ENCODE peak calls at places on chromosomes 3 and 15, in six cellular contexts. One of them, this sample, is unnamed. For H3K9me3, the result is how much of the 10 kb centered on the place peaks cover.

GRCh38 chr3:146160964-146161724 is at the start of gene PLOD2:
- DNase-seq in suprapubic skin: peak
- DNase-seq in upper lobe of right lung: peak
- DNase-seq in Peyer's patch: peak
- DNase-seq in T-helper 17 cell: no peak
- DNase-seq in iPS DF 6.9: no peak
- DNase-seq in this sample: no peak

GRCh38 chr3:134092231-134092701 is 62.5 kb upstream of the SLCO2A1 start:
- DNase-seq in iPS DF 6.9: no peak
- DNase-seq in suprapubic skin: no peak
- DNase-seq in upper lobe of right lung: no peak
- DNase-seq in Peyer's patch: no peak
- DNase-seq in T-helper 17 cell: no peak
- DNase-seq in this sample: no peak

GRCh38 chr3:73140772-73141434 is 79.4 kb downstream of the EBLN2 start:
- DNase-seq in T-helper 17 cell: no peak
- DNase-seq in iPS DF 6.9: no peak
- DNase-seq in suprapubic skin: no peak
- DNase-seq in Peyer's patch: no peak
- DNase-seq in upper lobe of right lung: no peak
- DNase-seq in this sample: peak

GRCh38 chr3:117563063-117563462 is 853.5 kb downstream of the TUSC7 start:
- DNase-seq in Peyer's patch: no peak
- DNase-seq in iPS DF 6.9: no peak
- DNase-seq in upper lobe of right lung: no peak
- DNase-seq in T-helper 17 cell: no peak
- DNase-seq in suprapubic skin: no peak
- DNase-seq in this sample: no peak

GRCh38 chr15:56051700-56052099 is 58.3 kb upstream of the NEDD4 start:
- DNase-seq in Peyer's patch: no peak
- DNase-seq in suprapubic skin: no peak
- DNase-seq in T-helper 17 cell: no peak
- DNase-seq in iPS DF 6.9: no peak
- DNase-seq in upper lobe of right lung: no peak
- DNase-seq in this sample: no peak

GRCh38 chr3:69983546-69984265 is 15.8 kb upstream of the SAMMSON start:
- DNase-seq in Peyer's patch: no peak
- DNase-seq in iPS DF 6.9: no peak
- DNase-seq in suprapubic skin: no peak
- DNase-seq in T-helper 17 cell: no peak
- DNase-seq in upper lobe of right lung: no peak
- DNase-seq in this sample: no peak

GRCh38 chr15:72866086-72866646 is 82.6 kb upstream of the ADPGK start:
- DNase-seq in Peyer's patch: no peak
- DNase-seq in iPS DF 6.9: no peak
- DNase-seq in upper lobe of right lung: no peak
- DNase-seq in suprapubic skin: no peak
- DNase-seq in T-helper 17 cell: no peak
- DNase-seq in this sample: peak

GRCh38 chr3:30680789-30681188 is 74.4 kb downstream of the TGFBR2 start:
- DNase-seq in T-helper 17 cell: no peak
- DNase-seq in upper lobe of right lung: no peak
- DNase-seq in suprapubic skin: no peak
- DNase-seq in Peyer's patch: no peak
- DNase-seq in iPS DF 6.9: no peak
- DNase-seq in this sample: no peak

GRCh38 chr15:31526916-31527690 is 200.5 kb downstream of the KLF13 start:
- DNase-seq in upper lobe of right lung: no peak
- DNase-seq in iPS DF 6.9: no peak
- DNase-seq in Peyer's patch: no peak
- DNase-seq in T-helper 17 cell: no peak
- DNase-seq in suprapubic skin: no peak
- DNase-seq in this sample: no peak

GRCh38 chr3:65858749-65859148 is 180.0 kb downstream of the MAGI1 start:
- DNase-seq in Peyer's patch: no peak
- DNase-seq in T-helper 17 cell: no peak
- DNase-seq in iPS DF 6.9: no peak
- DNase-seq in upper lobe of right lung: no peak
- DNase-seq in suprapubic skin: no peak
- DNase-seq in this sample: no peak

GRCh38 chr15:49215768-49216739 is 46.0 kb downstream of the GALK2 start:
- DNase-seq in T-helper 17 cell: no peak
- DNase-seq in suprapubic skin: no peak
- DNase-seq in upper lobe of right lung: peak
- DNase-seq in Peyer's patch: no peak
- DNase-seq in iPS DF 6.9: no peak
- DNase-seq in this sample: no peak

GRCh38 chr3:130661116-130661515 is 85.5 kb downstream of the PIK3R4 start:
- DNase-seq in Peyer's patch: no peak
- DNase-seq in upper lobe of right lung: no peak
- DNase-seq in iPS DF 6.9: no peak
- DNase-seq in T-helper 17 cell: no peak
- DNase-seq in suprapubic skin: no peak
- DNase-seq in this sample: no peak

GRCh38 chr3:160931474-160931873 is 173.7 kb downstream of the B3GALNT1 start:
- DNase-seq in T-helper 17 cell: no peak
- DNase-seq in upper lobe of right lung: no peak
- DNase-seq in suprapubic skin: no peak
- DNase-seq in Peyer's patch: no peak
- DNase-seq in iPS DF 6.9: no peak
- DNase-seq in this sample: no peak

GRCh38 chr3:66270314-66270713 is 49.5 kb downstream of the SLC25A26 start:
- DNase-seq in Peyer's patch: no peak
- DNase-seq in suprapubic skin: no peak
- DNase-seq in T-helper 17 cell: no peak
- DNase-seq in upper lobe of right lung: no peak
- DNase-seq in iPS DF 6.9: no peak
- DNase-seq in this sample: no peak

GRCh38 chr3:45773714-45774449 is 22.5 kb downstream of the SLC6A20 start:
- DNase-seq in T-helper 17 cell: no peak
- DNase-seq in suprapubic skin: no peak
- DNase-seq in iPS DF 6.9: no peak
- DNase-seq in Peyer's patch: peak
- DNase-seq in upper lobe of right lung: no peak
- DNase-seq in this sample: no peak

GRCh38 chr3:188174309-188175044 is 20.5 kb downstream of the LPP start:
- DNase-seq in upper lobe of right lung: no peak
- DNase-seq in Peyer's patch: no peak
- DNase-seq in T-helper 17 cell: no peak
- DNase-seq in iPS DF 6.9: no peak
- DNase-seq in suprapubic skin: no peak
- DNase-seq in this sample: no peak

GRCh38 chr3:59620334-59620733 is 570.5 kb upstream of the CFAP20DC start:
- DNase-seq in suprapubic skin: no peak
- DNase-seq in T-helper 17 cell: no peak
- DNase-seq in Peyer's patch: no peak
- DNase-seq in upper lobe of right lung: no peak
- DNase-seq in iPS DF 6.9: no peak
- DNase-seq in this sample: no peak

GRCh38 chr3:409011-409410 is 212.4 kb downstream of the CHL1 start:
- DNase-seq in iPS DF 6.9: no peak
- DNase-seq in suprapubic skin: no peak
- DNase-seq in Peyer's patch: no peak
- DNase-seq in upper lobe of right lung: no peak
- DNase-seq in T-helper 17 cell: no peak
- DNase-seq in this sample: no peak
- H3K9me3 ChIP-seq in iPS DF 6.9: under half
- H3K9me3 ChIP-seq in suprapubic skin: under half
- H3K9me3 ChIP-seq in Peyer's patch: under half
- H3K9me3 ChIP-seq in upper lobe of right lung: under half
- H3K9me3 ChIP-seq in T-helper 17 cell: under half
- H3K9me3 ChIP-seq in this sample: under half

GRCh38 chr3:14031271-14031670 is 93.4 kb downstream of the CHCHD4 start:
- DNase-seq in iPS DF 6.9: no peak
- DNase-seq in upper lobe of right lung: no peak
- DNase-seq in T-helper 17 cell: no peak
- DNase-seq in suprapubic skin: no peak
- DNase-seq in Peyer's patch: no peak
- DNase-seq in this sample: no peak

GRCh38 chr3:14037211-14037610 is 87.5 kb downstream of the CHCHD4 start:
- DNase-seq in iPS DF 6.9: no peak
- DNase-seq in Peyer's patch: no peak
- DNase-seq in suprapubic skin: no peak
- DNase-seq in upper lobe of right lung: no peak
- DNase-seq in T-helper 17 cell: no peak
- DNase-seq in this sample: no peak

DNA sequence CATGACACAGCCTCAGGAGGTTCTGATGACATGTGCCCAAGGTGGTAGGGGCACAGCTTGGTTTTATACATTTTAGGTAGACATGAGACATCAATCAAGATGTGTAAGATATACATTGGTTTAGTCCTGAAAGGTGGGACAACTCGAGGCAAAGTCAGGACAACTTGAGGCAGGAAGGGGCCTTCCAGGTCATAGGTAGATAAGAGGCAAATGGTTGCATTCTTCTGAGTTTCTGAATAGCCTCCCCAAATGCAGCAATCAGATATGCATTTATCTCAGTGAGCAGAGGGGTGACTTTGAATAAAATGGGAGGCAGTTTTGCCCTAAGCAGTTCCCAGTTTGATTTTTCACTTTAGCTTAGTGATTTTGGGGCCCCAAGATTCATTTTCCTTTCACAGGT is 91.6 kb downstream of the CHCHD4 start:
- DNase-seq in Peyer's patch: no peak
- DNase-seq in T-helper 17 cell: no peak
- DNase-seq in suprapubic skin: no peak
- DNase-seq in upper lobe of right lung: no peak
- DNase-seq in iPS DF 6.9: no peak
- DNase-seq in this sample: no peak
- H3K9me3 ChIP-seq in Peyer's patch: under half
- H3K9me3 ChIP-seq in T-helper 17 cell: under half
- H3K9me3 ChIP-seq in suprapubic skin: under half
- H3K9me3 ChIP-seq in upper lobe of right lung: under half
- H3K9me3 ChIP-seq in iPS DF 6.9: under half
- H3K9me3 ChIP-seq in this sample: under half

GRCh38 chr3:27716309-27716708 is 5.8 kb downstream of the EOMES start:
- DNase-seq in Peyer's patch: no peak
- DNase-seq in upper lobe of right lung: no peak
- DNase-seq in iPS DF 6.9: no peak
- DNase-seq in suprapubic skin: no peak
- DNase-seq in T-helper 17 cell: no peak
- DNase-seq in this sample: no peak

GRCh38 chr3:27715863-27716262 is 6.3 kb downstream of the EOMES start:
- DNase-seq in T-helper 17 cell: no peak
- DNase-seq in suprapubic skin: no peak
- DNase-seq in Peyer's patch: no peak
- DNase-seq in upper lobe of right lung: no peak
- DNase-seq in iPS DF 6.9: no peak
- DNase-seq in this sample: no peak

GRCh38 chr3:27715454-27715806 is 6.7 kb downstream of the EOMES start:
- DNase-seq in iPS DF 6.9: no peak
- DNase-seq in suprapubic skin: no peak
- DNase-seq in Peyer's patch: no peak
- DNase-seq in T-helper 17 cell: no peak
- DNase-seq in upper lobe of right lung: no peak
- DNase-seq in this sample: no peak

GRCh38 chr3:27718459-27718858 is 3.7 kb downstream of the EOMES start:
- DNase-seq in T-helper 17 cell: no peak
- DNase-seq in upper lobe of right lung: no peak
- DNase-seq in iPS DF 6.9: no peak
- DNase-seq in suprapubic skin: no peak
- DNase-seq in Peyer's patch: no peak
- DNase-seq in this sample: no peak

DNA sequence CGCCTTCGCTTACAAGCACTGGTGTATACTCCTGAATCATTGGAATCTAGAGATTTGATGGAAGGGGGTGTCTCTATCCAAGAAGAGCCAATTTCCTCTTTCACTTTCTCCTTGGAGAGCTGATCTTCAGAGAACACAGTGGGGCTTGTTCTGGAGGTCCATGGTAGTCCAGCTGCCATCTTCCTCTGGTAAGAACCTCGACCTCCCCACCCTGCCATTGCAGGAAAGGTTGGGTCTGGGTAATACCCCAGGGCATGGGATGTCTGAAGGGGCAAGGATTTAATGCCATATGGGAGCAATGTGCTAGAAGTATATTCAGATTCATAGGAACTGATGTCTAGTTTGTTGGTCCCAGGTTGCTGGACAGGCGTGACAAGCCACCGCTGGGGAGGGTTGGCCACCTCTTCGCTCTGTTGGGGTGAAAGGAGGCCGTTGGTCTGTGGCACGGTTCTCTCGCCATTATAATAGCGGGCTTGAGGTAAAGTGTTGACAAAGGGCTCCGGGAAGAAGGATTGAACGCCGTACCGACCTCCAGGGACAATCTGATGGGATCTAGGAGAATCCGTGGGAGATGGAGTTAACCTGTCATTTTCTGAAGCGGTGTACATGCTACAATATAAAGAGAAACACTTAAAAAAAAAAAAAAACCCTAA is 4.8 kb downstream of the EOMES start:
- DNase-seq in T-helper 17 cell: no peak
- DNase-seq in Peyer's patch: no peak
- DNase-seq in iPS DF 6.9: no peak
- DNase-seq in suprapubic skin: no peak
- DNase-seq in upper lobe of right lung: no peak
- DNase-seq in this sample: no peak
- H3K9me3 ChIP-seq in T-helper 17 cell: under half
- H3K9me3 ChIP-seq in Peyer's patch: under half
- H3K9me3 ChIP-seq in iPS DF 6.9: under half
- H3K9me3 ChIP-seq in suprapubic skin: under half
- H3K9me3 ChIP-seq in upper lobe of right lung: under half
- H3K9me3 ChIP-seq in this sample: under half

GRCh38 chr15:101121511-101122090 is 130.2 kb downstream of the CHSY1 start:
- DNase-seq in iPS DF 6.9: no peak
- DNase-seq in upper lobe of right lung: peak
- DNase-seq in suprapubic skin: peak
- DNase-seq in Peyer's patch: peak
- DNase-seq in T-helper 17 cell: no peak
- DNase-seq in this sample: peak
- H3K9me3 ChIP-seq in iPS DF 6.9: under half
- H3K9me3 ChIP-seq in upper lobe of right lung: under half
- H3K9me3 ChIP-seq in suprapubic skin: under half
- H3K9me3 ChIP-seq in Peyer's patch: under half
- H3K9me3 ChIP-seq in T-helper 17 cell: under half
- H3K9me3 ChIP-seq in this sample: under half